ENCODE peak calls at places on chromosome 10, in seven cellular contexts. A is H1, Z is SK-N-SH, D is HepG2, F is K562, O is GM12891, E is GM12878. M is an unnamed sample.

GRCh38 chr10:96740579-96741281 is 20.4 kb upstream of the PIK3AP1 start:
- DNase-seq in D (no peak), Z (no peak), O (no peak), F (no peak), E (no peak), A (no peak), M (no peak)

GRCh38 chr10:10510179-10510578 is 507.5 kb upstream of the CELF2 start:
- DNase-seq in A (no peak), O (no peak), E (no peak), F (no peak), D (no peak), Z (no peak), M (no peak)

GRCh38 chr10:113853577-113854018 is 284 bp downstream of the DCLRE1A start:
- DNase-seq in O (no peak), E (no peak), Z (no peak), A (no peak), D (no peak), F (peak), M (no peak)

GRCh38 chr10:80158598-80159127 is 26.1 kb downstream of the PLAC9 start:
- DNase-seq in A (no peak), O (no peak), F (peak), Z (peak), E (no peak), D (no peak), M (no peak)

GRCh38 chr10:29698766-29699490 is 64.2 kb upstream of the SVIL start:
- DNase-seq in A (no peak), D (no peak), Z (no peak), F (no peak), E (no peak), O (no peak), M (no peak)

GRCh38 chr10:33248638-33249037 is 85.8 kb downstream of the NRP1 start:
- DNase-seq in E (no peak), D (no peak), F (no peak), A (no peak), O (no peak), Z (no peak), M (no peak)

GRCh38 chr10:11521860-11522259 is 89.6 kb downstream of the USP6NL start:
- DNase-seq in D (no peak), O (no peak), E (no peak), A (no peak), Z (no peak), F (no peak), M (no peak)

GRCh38 chr10:70117646-70118045 is 15.0 kb downstream of the AIFM2 start:
- DNase-seq in Z (no peak), E (no peak), D (no peak), A (no peak), F (no peak), O (no peak), M (no peak)

GRCh38 chr10:77192402-77192801 is 445.2 kb downstream of the KCNMA1 start:
- DNase-seq in O (no peak), F (no peak), E (no peak), A (no peak), D (no peak), Z (no peak), M (no peak)

GRCh38 chr10:18364987-18365775 is 225.0 kb downstream of the CACNB2 start:
- DNase-seq in O (no peak), D (no peak), A (no peak), E (peak), Z (no peak), F (no peak), M (no peak)

GRCh38 chr10:112904000-112904399 is 46.0 kb upstream of the TCF7L2 start:
- DNase-seq in O (no peak), F (no peak), Z (no peak), A (no peak), D (peak), E (no peak), M (no peak)

GRCh38 chr10:70589762-70590662 is 12.5 kb downstream of the PRF1 start:
- DNase-seq in O (no peak), D (no peak), Z (no peak), F (no peak), E (no peak), A (peak), M (no peak)

GRCh38 chr10:43206391-43207235 is 60.3 kb downstream of the RASGEF1A start:
- DNase-seq in E (no peak), D (no peak), Z (peak), O (peak), A (no peak), F (no peak), M (peak)

GRCh38 chr10:74027702-74028101 is 29.8 kb downstream of the VCL start:
- DNase-seq in D (no peak), A (no peak), E (no peak), F (no peak), Z (no peak), O (no peak), M (no peak)
- TF ChIP-seq TAF1 in D (no peak), A (no peak), E (no peak), F (no peak), Z (no peak), O (no peak), M (no peak)

DNA sequence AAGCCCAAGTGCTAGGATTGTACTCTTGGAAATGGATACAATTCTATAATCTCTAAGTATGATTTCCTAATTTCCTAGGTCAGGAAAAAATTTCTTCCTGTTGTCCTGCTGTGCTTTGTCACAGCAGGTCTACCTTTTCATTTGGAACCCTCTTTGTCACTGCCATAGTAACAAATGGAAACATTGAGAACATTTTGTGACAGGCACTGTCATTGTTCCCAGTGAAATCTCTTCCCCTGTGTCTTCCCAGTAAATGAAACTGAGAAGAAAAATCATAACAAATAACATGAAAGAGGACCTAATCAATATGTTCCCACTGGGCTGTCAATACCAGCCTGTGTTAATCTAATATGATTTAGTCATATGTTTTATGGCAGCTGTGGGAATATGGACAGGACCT is 150.9 kb upstream of the KAT6B start:
- DNase-seq in Z (no peak), F (no peak), D (no peak), O (no peak), E (no peak), A (no peak), M (no peak)
- TF ChIP-seq POLR2AphosphoS5 in Z (no peak), F (no peak), D (no peak), O (no peak), E (no peak), A (no peak), M (no peak)

GRCh38 chr10:110793887-110794286 is 77.8 kb upstream of the PDCD4 start:
- DNase-seq in F (no peak), E (no peak), O (no peak), Z (no peak), A (no peak), D (no peak), M (no peak)
- TF ChIP-seq TAF1 in F (no peak), E (no peak), O (no peak), Z (no peak), A (no peak), D (no peak), M (no peak)

GRCh38 chr10:14543048-14543903 is 212.6 kb upstream of the FRMD4A start:
- DNase-seq in O (no peak), Z (no peak), F (no peak), E (no peak), A (no peak), D (no peak), M (no peak)

GRCh38 chr10:14545827-14546226 is 215.1 kb upstream of the FRMD4A start:
- DNase-seq in A (no peak), F (no peak), Z (no peak), E (no peak), D (no peak), O (no peak), M (no peak)

GRCh38 chr10:14540611-14541010 is 209.9 kb upstream of the FRMD4A start:
- DNase-seq in F (no peak), D (no peak), A (no peak), O (no peak), Z (no peak), E (no peak), M (no peak)

GRCh38 chr10:14541379-14541778 is 210.7 kb upstream of the FRMD4A start:
- DNase-seq in O (no peak), F (no peak), D (no peak), Z (no peak), E (no peak), A (no peak), M (no peak)

DNA sequence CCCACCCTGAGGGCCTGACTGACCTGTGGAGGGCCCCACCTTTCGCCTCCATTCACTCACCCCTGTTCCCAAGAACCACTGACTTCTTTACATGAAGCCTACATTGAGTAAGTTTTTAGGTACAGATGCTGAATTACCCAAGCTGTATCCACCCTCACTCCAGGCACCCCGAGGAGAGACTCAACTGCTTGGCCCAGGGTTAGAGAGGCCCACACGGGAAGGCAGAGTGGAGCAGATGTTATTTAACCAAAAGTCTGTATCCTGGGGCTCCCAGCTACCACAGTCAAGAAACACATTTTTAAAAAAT is 213.1 kb upstream of the FRMD4A start:
- DNase-seq in Z (no peak), A (no peak), F (no peak), D (no peak), E (no peak), O (no peak), M (no peak)
- TF ChIP-seq POLR2AphosphoS5 in Z (no peak), A (no peak), F (no peak), D (no peak), E (no peak), O (no peak), M (no peak)

GRCh38 chr10:47256753-47257336 is 43.2 kb upstream of the GDF10 start:
- DNase-seq in A (peak), D (no peak), Z (no peak), F (no peak), O (no peak), E (no peak), M (no peak)
- TF ChIP-seq TAF1 in A (no peak), D (no peak), Z (no peak), F (no peak), O (no peak), E (no peak), M (no peak)

GRCh38 chr10:25895856-25896255 is 38.2 kb upstream of the MYO3A start:
- DNase-seq in A (no peak), D (no peak), Z (no peak), F (no peak), E (no peak), O (no peak), M (no peak)
- TF ChIP-seq POLR2AphosphoS5 in A (no peak), D (no peak), Z (no peak), F (no peak), E (no peak), O (no peak), M (no peak)

GRCh38 chr10:22386396-22386928 is 41.2 kb downstream of the SPAG6 start:
- DNase-seq in Z (no peak), O (no peak), E (no peak), F (peak), A (no peak), D (no peak), M (no peak)
- TF ChIP-seq TAF1 in Z (no peak), O (no peak), E (no peak), F (no peak), A (no peak), D (no peak), M (no peak)

DNA sequence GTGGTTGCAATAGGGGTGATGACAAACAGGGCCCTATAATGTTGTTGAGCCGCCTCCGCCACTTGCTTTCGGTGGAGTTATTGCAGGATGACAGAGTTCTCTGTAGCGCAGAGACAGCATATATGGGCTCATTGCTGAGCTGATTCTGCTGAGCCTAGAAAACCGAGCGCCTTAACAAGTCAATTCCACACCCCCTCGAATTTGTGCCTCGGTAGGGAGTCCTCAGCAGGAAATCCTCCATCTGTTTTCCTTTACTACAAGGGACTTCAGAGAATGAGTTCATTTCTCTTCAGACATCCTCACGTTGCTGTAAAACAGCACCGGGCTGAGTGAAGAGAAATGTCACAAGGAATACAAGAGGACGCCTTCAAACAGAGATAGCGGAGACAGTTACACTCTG is 90.7 kb upstream of the KIAA1217 start:
- DNase-seq in A (no peak), F (no peak), D (no peak), O (no peak), Z (no peak), E (no peak), M (no peak)
- TF ChIP-seq POLR2AphosphoS5 in A (no peak), F (no peak), D (no peak), O (no peak), Z (no peak), E (no peak), M (no peak)